ENCODE peak calls at places on chromosomes 2 and 18, in five cellular contexts. Z, R, X, T and V are unnamed samples.

GRCh38 chr2:214019229-214019972 is 391.5 kb upstream of the VWC2L start:
- DNase-seq in Z (no peak), R (no peak), X (peak), T (peak), V (no peak)

GRCh38 chr2:157867703-157868102 is 8.4 kb downstream of the ACVR1 start:
- DNase-seq in Z (no peak), R (no peak), X (no peak), T (no peak), V (no peak)

GRCh38 chr2:219638217-219638947 is 11.0 kb downstream of the SLC4A3 start:
- DNase-seq in Z (no peak), R (no peak), X (no peak), T (peak), V (peak)

GRCh38 chr2:11123856-11124759 is 31.2 kb upstream of the SLC66A3 start:
- DNase-seq in Z (peak), R (peak), X (peak), T (peak), V (peak)

GRCh38 chr2:143428700-143429099 is 299.5 kb downstream of the ARHGAP15 start:
- DNase-seq in Z (no peak), R (no peak), X (peak), T (no peak), V (no peak)

GRCh38 chr2:105454801-105455485 is 56.1 kb upstream of the FHL2 start:
- DNase-seq in Z (no peak), R (no peak), X (peak), T (peak), V (peak)

GRCh38 chr18:22723741-22724140 is 209.4 kb upstream of the RBBP8 start:
- DNase-seq in Z (no peak), R (no peak), X (no peak), T (no peak), V (no peak)

GRCh38 chr2:216918088-216918680 is 58.3 kb upstream of the TNP1 start:
- DNase-seq in Z (no peak), R (peak), X (peak), T (peak), V (peak)

GRCh38 chr2:135198481-135198880 is 146.4 kb downstream of the RAB3GAP1 start:
- DNase-seq in Z (no peak), R (no peak), X (no peak), T (no peak), V (no peak)

GRCh38 chr2:33372940-33373553 is 103.4 kb upstream of the RASGRP3 start:
- DNase-seq in Z (peak), R (no peak), X (peak), T (peak), V (peak)

GRCh38 chr18:55735199-55735855 is 147.3 kb upstream of the TCF4 start:
- DNase-seq in Z (no peak), R (no peak), X (peak), T (no peak), V (no peak)

GRCh38 chr2:173874899-173875247 is 90.3 kb downstream of the SP3 start:
- DNase-seq in Z (no peak), R (no peak), X (no peak), T (no peak), V (no peak)

GRCh38 chr2:25700221-25700660 is 26.9 kb upstream of the DTNB start:
- DNase-seq in Z (peak), R (no peak), X (peak), T (peak), V (no peak)

GRCh38 chr2:220165401-220165800 is 538.0 kb downstream of the SLC4A3 start:
- DNase-seq in Z (peak), R (no peak), X (no peak), T (no peak), V (peak)

GRCh38 chr2:199223791-199224190 is 233.9 kb downstream of the SATB2 start:
- DNase-seq in Z (no peak), R (no peak), X (peak), T (peak), V (no peak)

GRCh38 chr2:28567076-28567471 is 71.2 kb downstream of the PLB1 start:
- DNase-seq in Z (no peak), R (no peak), X (no peak), T (no peak), V (no peak)

GRCh38 chr2:234632527-234633391 is 135.9 kb upstream of the ARL4C start:
- DNase-seq in Z (no peak), R (no peak), X (peak), T (no peak), V (no peak)

GRCh38 chr2:158239271-158239670 is 137.6 kb downstream of the UPP2 start:
- DNase-seq in Z (no peak), R (no peak), X (peak), T (peak), V (no peak)

GRCh38 chr2:148645135-148645924 is 779 bp downstream of the EPC2 start:
- DNase-seq in Z (peak), R (peak), X (peak), T (peak), V (peak)

GRCh38 chr2:236157366-236157765 is 10.8 kb downstream of the GBX2 start:
- DNase-seq in Z (no peak), R (no peak), X (no peak), T (no peak), V (no peak)

GRCh38 chr2:151051584-151052220 is 210.0 kb downstream of the RBM43 start:
- DNase-seq in Z (peak), R (no peak), X (peak), T (peak), V (peak)

GRCh38 chr18:6661692-6662415 is 67.7 kb upstream of the ARHGAP28 start:
- DNase-seq in Z (no peak), R (no peak), X (no peak), T (no peak), V (no peak)

GRCh38 chr2:10783421-10783820 is 29.2 kb downstream of the PDIA6 start:
- DNase-seq in Z (no peak), R (no peak), X (no peak), T (peak), V (no peak)

GRCh38 chr18:48345596-48345995 is 63.6 kb downstream of the ZBTB7C start:
- DNase-seq in Z (no peak), R (no peak), X (no peak), T (peak), V (peak)

GRCh38 chr2:46187112-46187618 is 110.0 kb upstream of the EPAS1 start:
- DNase-seq in Z (peak), R (no peak), X (peak), T (no peak), V (peak)

GRCh38 chr2:108145551-108145950 is 94.2 kb upstream of the SULT1C3 start:
- DNase-seq in Z (no peak), R (no peak), X (peak), T (peak), V (no peak)

GRCh38 chr2:11940121-11940743 is 193.8 kb downstream of the LPIN1 start:
- DNase-seq in Z (no peak), R (no peak), X (no peak), T (no peak), V (no peak)

GRCh38 chr2:64463784-64464183 is 9.8 kb downstream of the LGALSL start:
- DNase-seq in Z (no peak), R (no peak), X (peak), T (peak), V (peak)

GRCh38 chr2:146412625-146413024 is 1432.2 kb upstream of the ACVR2A start:
- DNase-seq in Z (no peak), R (no peak), X (no peak), T (no peak), V (peak)

GRCh38 chr2:173966274-173967098 is 1.3 kb upstream of the SP3 start:
- DNase-seq in Z (no peak), R (no peak), X (no peak), T (no peak), V (no peak)

GRCh38 chr2:54657664-54658083 is 65.8 kb upstream of the EML6 start:
- DNase-seq in Z (peak), R (peak), X (no peak), T (peak), V (peak)

GRCh38 chr2:221283896-221284295 is 288.2 kb downstream of the EPHA4 start:
- DNase-seq in Z (no peak), R (no peak), X (no peak), T (no peak), V (no peak)

GRCh38 chr18:68456985-68457384 is 257.9 kb downstream of the TMX3 start:
- DNase-seq in Z (no peak), R (no peak), X (no peak), T (no peak), V (no peak)
- H3K27ac ChIP-seq in Z (no peak), R (no peak), X (no peak), T (no peak), V (no peak)

DNA sequence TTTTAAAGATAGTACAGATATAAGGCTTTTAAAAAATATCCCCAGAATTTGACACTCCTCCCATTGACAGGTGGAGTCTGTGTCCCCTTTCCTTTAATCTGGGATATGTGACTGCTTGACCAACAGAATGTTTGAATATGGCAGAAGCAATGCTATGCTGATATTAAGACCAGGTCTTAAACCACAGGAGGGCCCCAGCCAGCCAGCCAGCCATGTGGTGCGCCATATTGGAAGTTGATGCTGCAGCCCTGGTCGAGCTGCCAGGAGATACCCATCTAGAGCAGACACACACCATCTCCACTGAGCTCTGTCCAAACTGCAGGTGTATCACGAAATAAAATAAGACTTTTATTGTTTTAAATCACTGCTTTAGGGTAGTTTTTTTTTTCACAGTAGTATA is 122.3 kb upstream of the CAB39 start:
- DNase-seq in Z (no peak), R (no peak), X (no peak), T (no peak), V (no peak)
- H3K27ac ChIP-seq in Z (no peak), R (no peak), X (no peak), T (no peak), V (no peak)

DNA sequence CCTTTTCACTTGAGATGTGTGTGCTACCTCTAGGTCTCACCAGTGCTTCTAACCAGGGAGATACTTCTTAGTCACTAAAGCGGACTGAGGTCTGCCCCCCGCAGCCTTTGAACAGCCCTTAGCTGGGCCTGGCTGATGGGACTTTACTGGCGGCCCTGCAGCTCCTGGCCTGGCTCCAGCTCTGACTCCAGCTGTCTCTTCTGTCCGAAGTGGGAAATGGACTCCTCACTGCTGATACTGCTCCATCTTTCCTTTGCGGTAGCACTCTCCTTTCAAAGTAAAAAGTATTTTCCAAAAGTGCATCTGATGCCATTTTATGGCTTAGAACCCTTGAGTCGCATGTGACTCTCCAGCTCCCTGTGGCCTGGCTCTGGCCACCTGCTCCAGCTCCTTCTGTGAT is 64.5 kb downstream of the ATP9B start:
- DNase-seq in Z (no peak), R (peak), X (no peak), T (no peak), V (no peak)
- H3K27ac ChIP-seq in Z (no peak), R (no peak), X (no peak), T (no peak), V (no peak)

GRCh38 chr2:238688197-238689153 is 159.4 kb upstream of the TWIST2 start:
- DNase-seq in Z (no peak), R (no peak), X (no peak), T (no peak), V (no peak)

GRCh38 chr2:238684362-238685326 is 163.2 kb upstream of the TWIST2 start:
- DNase-seq in Z (peak), R (no peak), X (peak), T (peak), V (no peak)

GRCh38 chr2:238685713-238686112 is 162.2 kb upstream of the TWIST2 start:
- DNase-seq in Z (no peak), R (no peak), X (no peak), T (no peak), V (peak)

GRCh38 chr2:238685327-238685709 is 162.6 kb upstream of the TWIST2 start:
- DNase-seq in Z (no peak), R (no peak), X (no peak), T (no peak), V (no peak)

DNA sequence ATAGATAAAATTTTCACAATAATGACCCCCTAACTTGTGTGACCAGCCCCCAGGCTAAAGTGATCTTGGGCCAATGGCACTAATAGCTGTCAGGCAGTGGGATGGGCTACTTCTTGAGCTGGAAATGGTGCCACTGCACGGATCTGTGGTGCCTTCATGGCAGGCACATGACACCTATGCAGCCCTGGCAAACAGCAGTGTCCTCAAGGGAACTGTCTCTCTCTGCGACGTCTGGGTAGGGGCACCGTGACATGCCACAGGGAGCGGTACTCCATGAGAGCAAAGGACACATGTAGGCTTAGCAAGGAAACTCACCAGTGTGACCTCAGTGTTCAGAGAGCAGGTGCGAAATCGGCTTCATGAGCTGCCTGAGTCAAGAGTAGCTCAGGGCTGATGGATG is 161.7 kb upstream of the TWIST2 start:
- DNase-seq in Z (no peak), R (no peak), X (no peak), T (no peak), V (no peak)
- H3K27ac ChIP-seq in Z (no peak), R (no peak), X (no peak), T (peak), V (no peak)

GRCh38 chr2:240250985-240251847 is 110.8 kb upstream of the OTOS start:
- DNase-seq in Z (peak), R (peak), X (peak), T (peak), V (peak)

GRCh38 chr2:240251848-240252190 is 111.4 kb upstream of the OTOS start:
- DNase-seq in Z (no peak), R (peak), X (no peak), T (no peak), V (no peak)

GRCh38 chr2:240253583-240254145 is 113.2 kb upstream of the OTOS start:
- DNase-seq in Z (no peak), R (no peak), X (no peak), T (no peak), V (no peak)

GRCh38 chr2:240252872-240253511 is 112.5 kb upstream of the OTOS start:
- DNase-seq in Z (no peak), R (no peak), X (no peak), T (no peak), V (no peak)

GRCh38 chr2:240252191-240252871 is 111.9 kb upstream of the OTOS start:
- DNase-seq in Z (no peak), R (peak), X (no peak), T (no peak), V (peak)
- H3K27ac ChIP-seq in Z (peak), R (peak), X (no peak), T (peak), V (no peak)

DNA sequence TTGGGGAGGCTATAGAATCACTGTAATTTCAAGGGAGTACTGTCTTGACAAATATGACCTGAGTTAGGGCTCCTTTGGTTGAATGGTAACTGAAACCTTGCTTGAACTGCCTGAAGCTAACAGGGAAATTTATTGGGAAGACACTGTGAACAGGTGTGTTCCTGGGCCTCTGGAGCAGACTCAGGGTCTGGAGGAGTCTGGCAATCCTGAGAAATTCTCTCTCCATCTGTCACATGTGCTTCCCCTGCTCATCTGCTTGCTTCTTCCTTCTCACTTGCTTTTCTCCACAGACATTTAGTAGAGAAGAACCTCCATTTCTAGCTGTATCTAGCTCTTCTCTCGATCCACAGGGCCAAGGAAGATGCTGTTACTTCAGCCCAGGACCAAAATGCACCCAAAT is 476.5 kb downstream of the LRP1B start:
- DNase-seq in Z (no peak), R (no peak), X (no peak), T (no peak), V (no peak)
- H3K27ac ChIP-seq in Z (no peak), R (no peak), X (no peak), T (no peak), V (no peak)

GRCh38 chr18:57801379-57802165 is 1.5 kb downstream of the ATP8B1 start:
- DNase-seq in Z (peak), R (no peak), X (no peak), T (no peak), V (peak)
- H3K27ac ChIP-seq in Z (peak), R (peak), X (no peak), T (no peak), V (no peak)